ENCODE peak calls at places on chromosomes 13 and 19, in seven cellular contexts. One of them, this sample, is unnamed.

GRCh38 chr13:66410314-66410713 is 819.8 kb downstream of the PCDH9 start:
- DNase-seq in NCI-H2029 treated with DMSO at 0.1 percent for 48 hours: no peak
- DNase-seq in mucosa of gallbladder: no peak
- DNase-seq in stimulated activated CD8-positive, alpha-beta memory T cell treated with anti-CD3 and anti-CD28 coated beads, Interleukin-4, amount 100 ng/mL, for 24 hours: no peak
- DNase-seq in B cell: no peak
- DNase-seq in activated T-cell treated with anti-CD3 and anti-CD28 coated beads, Interleukin-2, amount 50 U/mL, for 72 hours: no peak
- DNase-seq in C1 segment of cervical spinal cord: no peak
- DNase-seq in this sample: no peak

GRCh38 chr19:3046621-3047306 is 15.5 kb downstream of the TLE5 start:
- DNase-seq in NCI-H2029 treated with DMSO at 0.1 percent for 48 hours: peak; percentile 27
- DNase-seq in mucosa of gallbladder: peak; percentile 37
- DNase-seq in stimulated activated CD8-positive, alpha-beta memory T cell treated with anti-CD3 and anti-CD28 coated beads, Interleukin-4, amount 100 ng/mL, for 24 hours: no peak
- DNase-seq in B cell: no peak
- DNase-seq in activated T-cell treated with anti-CD3 and anti-CD28 coated beads, Interleukin-2, amount 50 U/mL, for 72 hours: no peak
- DNase-seq in C1 segment of cervical spinal cord: no peak
- DNase-seq in this sample: no peak

GRCh38 chr19:9498183-9498902 is at the start of gene ZNF560:
- DNase-seq in NCI-H2029 treated with DMSO at 0.1 percent for 48 hours: no peak
- DNase-seq in mucosa of gallbladder: no peak
- DNase-seq in stimulated activated CD8-positive, alpha-beta memory T cell treated with anti-CD3 and anti-CD28 coated beads, Interleukin-4, amount 100 ng/mL, for 24 hours: no peak
- DNase-seq in B cell: no peak
- DNase-seq in activated T-cell treated with anti-CD3 and anti-CD28 coated beads, Interleukin-2, amount 50 U/mL, for 72 hours: peak; percentile 48
- DNase-seq in C1 segment of cervical spinal cord: no peak
- DNase-seq in this sample: no peak

GRCh38 chr19:485583-486236 is 10.6 kb upstream of the MADCAM1 start:
- DNase-seq in NCI-H2029 treated with DMSO at 0.1 percent for 48 hours: no peak
- DNase-seq in mucosa of gallbladder: peak; percentile 70
- DNase-seq in stimulated activated CD8-positive, alpha-beta memory T cell treated with anti-CD3 and anti-CD28 coated beads, Interleukin-4, amount 100 ng/mL, for 24 hours: no peak
- DNase-seq in B cell: no peak
- DNase-seq in activated T-cell treated with anti-CD3 and anti-CD28 coated beads, Interleukin-2, amount 50 U/mL, for 72 hours: no peak
- DNase-seq in C1 segment of cervical spinal cord: peak; percentile 99
- DNase-seq in this sample: no peak

GRCh38 chr19:40231544-40232424 is 5.3 kb upstream of the CCNP start:
- DNase-seq in NCI-H2029 treated with DMSO at 0.1 percent for 48 hours: no peak
- DNase-seq in mucosa of gallbladder: no peak
- DNase-seq in stimulated activated CD8-positive, alpha-beta memory T cell treated with anti-CD3 and anti-CD28 coated beads, Interleukin-4, amount 100 ng/mL, for 24 hours: no peak
- DNase-seq in B cell: no peak
- DNase-seq in activated T-cell treated with anti-CD3 and anti-CD28 coated beads, Interleukin-2, amount 50 U/mL, for 72 hours: no peak
- DNase-seq in C1 segment of cervical spinal cord: no peak
- DNase-seq in this sample: no peak

GRCh38 chr13:39025433-39025839 is 12.5 kb downstream of the PROSER1 start:
- DNase-seq in NCI-H2029 treated with DMSO at 0.1 percent for 48 hours: no peak
- DNase-seq in mucosa of gallbladder: no peak
- DNase-seq in stimulated activated CD8-positive, alpha-beta memory T cell treated with anti-CD3 and anti-CD28 coated beads, Interleukin-4, amount 100 ng/mL, for 24 hours: no peak
- DNase-seq in B cell: no peak
- DNase-seq in activated T-cell treated with anti-CD3 and anti-CD28 coated beads, Interleukin-2, amount 50 U/mL, for 72 hours: no peak
- DNase-seq in C1 segment of cervical spinal cord: peak; percentile 37
- DNase-seq in this sample: no peak

GRCh38 chr19:55341191-55342043 is 1.7 kb downstream of the KMT5C start:
- DNase-seq in NCI-H2029 treated with DMSO at 0.1 percent for 48 hours: no peak
- DNase-seq in mucosa of gallbladder: peak; percentile 50
- DNase-seq in stimulated activated CD8-positive, alpha-beta memory T cell treated with anti-CD3 and anti-CD28 coated beads, Interleukin-4, amount 100 ng/mL, for 24 hours: peak; percentile 47
- DNase-seq in B cell: no peak
- DNase-seq in activated T-cell treated with anti-CD3 and anti-CD28 coated beads, Interleukin-2, amount 50 U/mL, for 72 hours: peak; percentile 63
- DNase-seq in C1 segment of cervical spinal cord: no peak
- DNase-seq in this sample: peak; percentile 31

GRCh38 chr13:24745861-24746617 is 17.9 kb upstream of the RNF17 start:
- DNase-seq in NCI-H2029 treated with DMSO at 0.1 percent for 48 hours: no peak
- DNase-seq in mucosa of gallbladder: no peak
- DNase-seq in stimulated activated CD8-positive, alpha-beta memory T cell treated with anti-CD3 and anti-CD28 coated beads, Interleukin-4, amount 100 ng/mL, for 24 hours: no peak
- DNase-seq in B cell: no peak
- DNase-seq in activated T-cell treated with anti-CD3 and anti-CD28 coated beads, Interleukin-2, amount 50 U/mL, for 72 hours: no peak
- DNase-seq in C1 segment of cervical spinal cord: no peak
- DNase-seq in this sample: no peak

GRCh38 chr13:113021811-113022210 is 52.8 kb downstream of the MCF2L start:
- DNase-seq in NCI-H2029 treated with DMSO at 0.1 percent for 48 hours: no peak
- DNase-seq in mucosa of gallbladder: no peak
- DNase-seq in stimulated activated CD8-positive, alpha-beta memory T cell treated with anti-CD3 and anti-CD28 coated beads, Interleukin-4, amount 100 ng/mL, for 24 hours: no peak
- DNase-seq in B cell: no peak
- DNase-seq in activated T-cell treated with anti-CD3 and anti-CD28 coated beads, Interleukin-2, amount 50 U/mL, for 72 hours: no peak
- DNase-seq in C1 segment of cervical spinal cord: no peak
- DNase-seq in this sample: no peak

GRCh38 chr13:107867701-107868661 is 347.4 kb downstream of the LIG4 start:
- DNase-seq in NCI-H2029 treated with DMSO at 0.1 percent for 48 hours: peak; percentile 33
- DNase-seq in mucosa of gallbladder: peak; percentile 36
- DNase-seq in stimulated activated CD8-positive, alpha-beta memory T cell treated with anti-CD3 and anti-CD28 coated beads, Interleukin-4, amount 100 ng/mL, for 24 hours: no peak
- DNase-seq in B cell: no peak
- DNase-seq in activated T-cell treated with anti-CD3 and anti-CD28 coated beads, Interleukin-2, amount 50 U/mL, for 72 hours: peak; percentile 12
- DNase-seq in C1 segment of cervical spinal cord: peak; percentile 15
- DNase-seq in this sample: no peak

GRCh38 chr13:42660367-42660965 is 86.5 kb downstream of the TNFSF11 start:
- DNase-seq in NCI-H2029 treated with DMSO at 0.1 percent for 48 hours: no peak
- DNase-seq in mucosa of gallbladder: no peak
- DNase-seq in stimulated activated CD8-positive, alpha-beta memory T cell treated with anti-CD3 and anti-CD28 coated beads, Interleukin-4, amount 100 ng/mL, for 24 hours: no peak
- DNase-seq in B cell: no peak
- DNase-seq in activated T-cell treated with anti-CD3 and anti-CD28 coated beads, Interleukin-2, amount 50 U/mL, for 72 hours: no peak
- DNase-seq in C1 segment of cervical spinal cord: no peak
- DNase-seq in this sample: peak; percentile 9

GRCh38 chr13:106756446-106756845 is 188.5 kb upstream of the ARGLU1 start:
- DNase-seq in NCI-H2029 treated with DMSO at 0.1 percent for 48 hours: no peak
- DNase-seq in mucosa of gallbladder: no peak
- DNase-seq in stimulated activated CD8-positive, alpha-beta memory T cell treated with anti-CD3 and anti-CD28 coated beads, Interleukin-4, amount 100 ng/mL, for 24 hours: no peak
- DNase-seq in B cell: no peak
- DNase-seq in activated T-cell treated with anti-CD3 and anti-CD28 coated beads, Interleukin-2, amount 50 U/mL, for 72 hours: no peak
- DNase-seq in C1 segment of cervical spinal cord: no peak
- DNase-seq in this sample: no peak

GRCh38 chr13:31742102-31742695 is 2.9 kb downstream of the RXFP2 start:
- DNase-seq in NCI-H2029 treated with DMSO at 0.1 percent for 48 hours: peak; percentile 31
- DNase-seq in mucosa of gallbladder: peak; percentile 58
- DNase-seq in stimulated activated CD8-positive, alpha-beta memory T cell treated with anti-CD3 and anti-CD28 coated beads, Interleukin-4, amount 100 ng/mL, for 24 hours: peak; percentile 50
- DNase-seq in B cell: peak; percentile 63
- DNase-seq in activated T-cell treated with anti-CD3 and anti-CD28 coated beads, Interleukin-2, amount 50 U/mL, for 72 hours: peak; percentile 55
- DNase-seq in C1 segment of cervical spinal cord: peak; percentile 4
- DNase-seq in this sample: peak; percentile 82

GRCh38 chr19:8831832-8832131 is 322 bp downstream of the ZNF558 start:
- DNase-seq in NCI-H2029 treated with DMSO at 0.1 percent for 48 hours: no peak
- DNase-seq in mucosa of gallbladder: no peak
- DNase-seq in stimulated activated CD8-positive, alpha-beta memory T cell treated with anti-CD3 and anti-CD28 coated beads, Interleukin-4, amount 100 ng/mL, for 24 hours: no peak
- DNase-seq in B cell: no peak
- DNase-seq in activated T-cell treated with anti-CD3 and anti-CD28 coated beads, Interleukin-2, amount 50 U/mL, for 72 hours: no peak
- DNase-seq in C1 segment of cervical spinal cord: no peak
- DNase-seq in this sample: no peak

GRCh38 chr19:1236566-1236965 is 1.2 kb downstream of the CBARP start:
- DNase-seq in NCI-H2029 treated with DMSO at 0.1 percent for 48 hours: no peak
- DNase-seq in mucosa of gallbladder: no peak
- DNase-seq in stimulated activated CD8-positive, alpha-beta memory T cell treated with anti-CD3 and anti-CD28 coated beads, Interleukin-4, amount 100 ng/mL, for 24 hours: no peak
- DNase-seq in B cell: no peak
- DNase-seq in activated T-cell treated with anti-CD3 and anti-CD28 coated beads, Interleukin-2, amount 50 U/mL, for 72 hours: no peak
- DNase-seq in C1 segment of cervical spinal cord: no peak
- DNase-seq in this sample: no peak

GRCh38 chr13:110680852-110681251 is 25.1 kb downstream of the CARS2 start:
- DNase-seq in NCI-H2029 treated with DMSO at 0.1 percent for 48 hours: no peak
- DNase-seq in mucosa of gallbladder: no peak
- DNase-seq in stimulated activated CD8-positive, alpha-beta memory T cell treated with anti-CD3 and anti-CD28 coated beads, Interleukin-4, amount 100 ng/mL, for 24 hours: no peak
- DNase-seq in B cell: no peak
- DNase-seq in activated T-cell treated with anti-CD3 and anti-CD28 coated beads, Interleukin-2, amount 50 U/mL, for 72 hours: peak; percentile 16
- DNase-seq in C1 segment of cervical spinal cord: no peak
- DNase-seq in this sample: peak; percentile 83

GRCh38 chr13:28501547-28501946 is 6.6 kb upstream of the FLT1 start:
- DNase-seq in NCI-H2029 treated with DMSO at 0.1 percent for 48 hours: no peak
- DNase-seq in mucosa of gallbladder: no peak
- DNase-seq in stimulated activated CD8-positive, alpha-beta memory T cell treated with anti-CD3 and anti-CD28 coated beads, Interleukin-4, amount 100 ng/mL, for 24 hours: no peak
- DNase-seq in B cell: no peak
- DNase-seq in activated T-cell treated with anti-CD3 and anti-CD28 coated beads, Interleukin-2, amount 50 U/mL, for 72 hours: no peak
- DNase-seq in C1 segment of cervical spinal cord: no peak
- DNase-seq in this sample: no peak

GRCh38 chr19:49551531-49551930 is 23.7 kb downstream of the RCN3 start:
- DNase-seq in NCI-H2029 treated with DMSO at 0.1 percent for 48 hours: no peak
- DNase-seq in mucosa of gallbladder: no peak
- DNase-seq in stimulated activated CD8-positive, alpha-beta memory T cell treated with anti-CD3 and anti-CD28 coated beads, Interleukin-4, amount 100 ng/mL, for 24 hours: no peak
- DNase-seq in B cell: no peak
- DNase-seq in activated T-cell treated with anti-CD3 and anti-CD28 coated beads, Interleukin-2, amount 50 U/mL, for 72 hours: no peak
- DNase-seq in C1 segment of cervical spinal cord: no peak
- DNase-seq in this sample: no peak

GRCh38 chr13:67369895-67370660 is 139.9 kb upstream of the PCDH9 start:
- DNase-seq in NCI-H2029 treated with DMSO at 0.1 percent for 48 hours: no peak
- DNase-seq in mucosa of gallbladder: no peak
- DNase-seq in stimulated activated CD8-positive, alpha-beta memory T cell treated with anti-CD3 and anti-CD28 coated beads, Interleukin-4, amount 100 ng/mL, for 24 hours: no peak
- DNase-seq in B cell: no peak
- DNase-seq in activated T-cell treated with anti-CD3 and anti-CD28 coated beads, Interleukin-2, amount 50 U/mL, for 72 hours: no peak
- DNase-seq in C1 segment of cervical spinal cord: no peak
- DNase-seq in this sample: no peak

GRCh38 chr19:681029-681626 is 4.9 kb downstream of the FSTL3 start:
- DNase-seq in NCI-H2029 treated with DMSO at 0.1 percent for 48 hours: no peak
- DNase-seq in mucosa of gallbladder: peak; percentile 91
- DNase-seq in stimulated activated CD8-positive, alpha-beta memory T cell treated with anti-CD3 and anti-CD28 coated beads, Interleukin-4, amount 100 ng/mL, for 24 hours: no peak
- DNase-seq in B cell: no peak
- DNase-seq in activated T-cell treated with anti-CD3 and anti-CD28 coated beads, Interleukin-2, amount 50 U/mL, for 72 hours: peak; percentile 34
- DNase-seq in C1 segment of cervical spinal cord: peak; percentile 72
- DNase-seq in this sample: no peak

GRCh38 chr19:49676136-49676689 is 858 bp upstream of the PRMT1 start:
- DNase-seq in NCI-H2029 treated with DMSO at 0.1 percent for 48 hours: peak; percentile 95
- DNase-seq in mucosa of gallbladder: peak; percentile 82
- DNase-seq in stimulated activated CD8-positive, alpha-beta memory T cell treated with anti-CD3 and anti-CD28 coated beads, Interleukin-4, amount 100 ng/mL, for 24 hours: peak; percentile 42
- DNase-seq in B cell: peak; percentile 75
- DNase-seq in activated T-cell treated with anti-CD3 and anti-CD28 coated beads, Interleukin-2, amount 50 U/mL, for 72 hours: no peak
- DNase-seq in C1 segment of cervical spinal cord: peak; percentile 62
- DNase-seq in this sample: peak; percentile 90

GRCh38 chr13:113275387-113275786 is 21.7 kb upstream of the LAMP1 start:
- DNase-seq in NCI-H2029 treated with DMSO at 0.1 percent for 48 hours: no peak
- DNase-seq in mucosa of gallbladder: peak; percentile 49
- DNase-seq in stimulated activated CD8-positive, alpha-beta memory T cell treated with anti-CD3 and anti-CD28 coated beads, Interleukin-4, amount 100 ng/mL, for 24 hours: peak; percentile 9
- DNase-seq in B cell: peak; percentile 49
- DNase-seq in activated T-cell treated with anti-CD3 and anti-CD28 coated beads, Interleukin-2, amount 50 U/mL, for 72 hours: peak; percentile 44
- DNase-seq in C1 segment of cervical spinal cord: no peak
- DNase-seq in this sample: peak; percentile 82

GRCh38 chr19:53977429-53977990 is 13.9 kb upstream of the CACNG6 start:
- DNase-seq in NCI-H2029 treated with DMSO at 0.1 percent for 48 hours: peak; percentile 20
- DNase-seq in mucosa of gallbladder: peak; percentile 79
- DNase-seq in stimulated activated CD8-positive, alpha-beta memory T cell treated with anti-CD3 and anti-CD28 coated beads, Interleukin-4, amount 100 ng/mL, for 24 hours: no peak
- DNase-seq in B cell: peak; percentile 59
- DNase-seq in activated T-cell treated with anti-CD3 and anti-CD28 coated beads, Interleukin-2, amount 50 U/mL, for 72 hours: peak; percentile 72
- DNase-seq in C1 segment of cervical spinal cord: peak; percentile 47
- DNase-seq in this sample: peak; percentile 82